ENCODE peak calls at places on chromosome 2, in four cellular contexts. R, U, G and L are unnamed samples.

GRCh38 chr2:204021290-204022081 is 84.9 kb downstream of the ICOS start:
- DNase-seq in R (no peak), U (no peak), G (no peak), L (no peak)

GRCh38 chr2:217837001-217837491 is 165.7 kb downstream of the TNS1 start:
- DNase-seq in R (no peak), U (no peak), G (no peak), L (no peak)

GRCh38 chr2:45980161-45980852 is 316.9 kb upstream of the EPAS1 start:
- DNase-seq in R (no peak), U (no peak), G (no peak), L (no peak)

GRCh38 chr2:10053351-10053750 is 10.0 kb downstream of the KLF11 start:
- DNase-seq in R (no peak), U (no peak), G (no peak), L (no peak)

GRCh38 chr2:8677646-8678592 is 3.9 kb upstream of the ID2 start:
- DNase-seq in R (peak), U (peak), G (no peak), L (no peak)

GRCh38 chr2:232240896-232241295 is 137.7 kb upstream of the ALPP start:
- DNase-seq in R (no peak), U (no peak), G (no peak), L (no peak)

GRCh38 chr2:176592230-176592629 is 323.0 kb downstream of the MTX2 start:
- DNase-seq in R (no peak), U (no peak), G (no peak), L (no peak)

GRCh38 chr2:45978302-45978859 is 318.8 kb upstream of the EPAS1 start:
- DNase-seq in R (no peak), U (no peak), G (no peak), L (no peak)

GRCh38 chr2:228819701-228820100 is 451.4 kb downstream of the PID1 start:
- DNase-seq in R (no peak), U (no peak), G (no peak), L (peak)

GRCh38 chr2:214261683-214262082 is 149.2 kb upstream of the VWC2L start:
- DNase-seq in R (no peak), U (no peak), G (no peak), L (peak)

GRCh38 chr2:8003462-8004075 is 678.3 kb upstream of the ID2 start:
- DNase-seq in R (no peak), U (no peak), G (no peak), L (no peak)

GRCh38 chr2:15841776-15842554 is 98.4 kb upstream of the MYCN start:
- DNase-seq in R (no peak), U (no peak), G (no peak), L (no peak)

GRCh38 chr2:75555701-75556100 is 5.0 kb downstream of the EVA1A start:
- DNase-seq in R (no peak), U (no peak), G (no peak), L (no peak)

GRCh38 chr2:143161982-143162837 is 33.0 kb downstream of the ARHGAP15 start:
- DNase-seq in R (peak), U (peak), G (no peak), L (no peak)

GRCh38 chr2:134402385-134402784 is 148.5 kb downstream of the MGAT5 start:
- DNase-seq in R (no peak), U (no peak), G (no peak), L (peak)

GRCh38 chr2:239938651-239939486 is 86.3 kb downstream of the NDUFA10 start:
- DNase-seq in R (no peak), U (no peak), G (no peak), L (no peak)

GRCh38 chr2:200861617-200862016 is 2.8 kb downstream of the CLK1 start:
- DNase-seq in R (no peak), U (no peak), G (no peak), L (no peak)

GRCh38 chr2:225668606-225669266 is 269.2 kb downstream of the NYAP2 start:
- DNase-seq in R (peak), U (peak), G (no peak), L (peak)

GRCh38 chr2:3776311-3776710 is 72.9 kb downstream of the DCDC2C start:
- DNase-seq in R (no peak), U (no peak), G (no peak), L (no peak)

GRCh38 chr2:176582990-176583481 is 313.8 kb downstream of the MTX2 start:
- DNase-seq in R (peak), U (no peak), G (no peak), L (peak)

GRCh38 chr2:21438949-21439348 is 315.2 kb downstream of the TDRD15 start:
- DNase-seq in R (no peak), U (no peak), G (no peak), L (no peak)

GRCh38 chr2:126930970-126931590 is 32.4 kb downstream of the TEX51 start:
- DNase-seq in R (no peak), U (no peak), G (no peak), L (no peak)

GRCh38 chr2:129274038-129274415 is 705.4 kb upstream of the RAB6C start:
- DNase-seq in R (no peak), U (no peak), G (no peak), L (no peak)

GRCh38 chr2:55490554-55490953 is 29.0 kb upstream of the CFAP36 start:
- DNase-seq in R (no peak), U (no peak), G (no peak), L (no peak)

GRCh38 chr2:189880429-189880828 is 96.2 kb downstream of the PMS1 start:
- DNase-seq in R (no peak), U (no peak), G (no peak), L (no peak)

GRCh38 chr2:86026744-86027065 is 79.0 kb downstream of the POLR1A start:
- DNase-seq in R (no peak), U (no peak), G (no peak), L (no peak)

GRCh38 chr2:171436307-171436706 is 2.3 kb downstream of the DCAF17 start:
- DNase-seq in R (no peak), U (no peak), G (no peak), L (peak)

GRCh38 chr2:14901740-14902139 is 269.2 kb downstream of the LRATD1 start:
- DNase-seq in R (no peak), U (no peak), G (no peak), L (no peak)

GRCh38 chr2:121172456-121172855 is 112.5 kb downstream of the TFCP2L1 start:
- DNase-seq in R (no peak), U (no peak), G (no peak), L (no peak)

GRCh38 chr2:43269706-43270105 is 43.3 kb upstream of the ZFP36L2 start:
- DNase-seq in R (no peak), U (no peak), G (no peak), L (peak)

GRCh38 chr2:20541651-20542050 is 94.8 kb downstream of the RHOB start:
- DNase-seq in R (no peak), U (no peak), G (no peak), L (no peak)

GRCh38 chr2:16861154-16861929 is 195.7 kb upstream of the CYRIA start:
- DNase-seq in R (no peak), U (no peak), G (no peak), L (peak)

GRCh38 chr2:42028571-42029148 is 19.2 kb upstream of the PKDCC start:
- DNase-seq in R (no peak), U (no peak), G (no peak), L (no peak)

GRCh38 chr2:107525420-107525819 is 301.3 kb upstream of the RGPD4 start:
- DNase-seq in R (no peak), U (no peak), G (no peak), L (peak)

GRCh38 chr2:43041167-43041566 is 185.2 kb downstream of the ZFP36L2 start:
- DNase-seq in R (no peak), U (no peak), G (no peak), L (no peak)

GRCh38 chr2:191927319-191927867 is 80.5 kb upstream of the CAVIN2 start:
- DNase-seq in R (no peak), U (no peak), G (no peak), L (peak)

GRCh38 chr2:182006606-182007005 is 21.0 kb downstream of the PPP1R1C start:
- DNase-seq in R (no peak), U (no peak), G (no peak), L (no peak)

GRCh38 chr2:28802975-28803429 is 7.6 kb upstream of the SPDYA start:
- DNase-seq in R (no peak), U (no peak), G (no peak), L (no peak)